ENCODE peak calls at places on chromosomes 4 and X, in four cellular contexts. C is activated naive CD4-positive, alpha-beta T cell treated with anti-CD3 and anti-CD28 coated beads for 36 hours; M is epithelial cell of esophagus; T is C1 segment of cervical spinal cord. W is an unnamed sample.

GRCh38 chr4:91319869-91320268 is 983.9 kb upstream of the GRID2 start:
- DNase-seq in C (no peak), M (peak), T (no peak), W (no peak)

GRCh38 chrX:40262641-40263560 is 165.1 kb upstream of the BCOR start:
- DNase-seq in M (peak), T (no peak), C (no peak), W (no peak)

GRCh38 chrX:104285201-104285600 is 30.5 kb upstream of the ESX1 start:
- DNase-seq in M (no peak), C (no peak), T (no peak), W (no peak)

GRCh38 chrX:41870719-41871151 is 52.6 kb downstream of the CASK start:
- DNase-seq in M (no peak), T (no peak), C (no peak), W (no peak)

GRCh38 chr4:109691411-109691920 is 11.8 kb downstream of the CASP6 start:
- DNase-seq in C (no peak), T (no peak), M (peak), W (no peak)

GRCh38 chr4:119206178-119206577 is 6.3 kb upstream of the USP53 start:
- DNase-seq in M (no peak), C (no peak), T (no peak), W (no peak)

GRCh38 chrX:50756276-50756675 is 57.7 kb downstream of the SHROOM4 start:
- DNase-seq in T (no peak), C (no peak), M (peak), W (no peak)

GRCh38 chr4:110589297-110589696 is 33.6 kb downstream of the PITX2 start:
- DNase-seq in C (no peak), T (no peak), M (no peak), W (no peak)

GRCh38 chrX:134202561-134202960 is 34.4 kb upstream of the CCDC160 start:
- DNase-seq in C (no peak), M (no peak), T (no peak), W (no peak)

GRCh38 chr4:78534286-78534955 is 17.1 kb upstream of the ANXA3 start:
- DNase-seq in C (no peak), T (no peak), M (peak), W (no peak)

GRCh38 chrX:47644557-47645091 is 5.7 kb downstream of the ELK1 start:
- DNase-seq in C (no peak), T (no peak), M (peak), W (no peak)

GRCh38 chr4:726235-726787 is 20.7 kb downstream of the PCGF3 start:
- DNase-seq in T (no peak), M (no peak), C (no peak), W (no peak)

GRCh38 chr4:104166749-104167148 is 327.9 kb downstream of the CXXC4 start:
- DNase-seq in T (no peak), M (no peak), C (no peak), W (no peak)

GRCh38 chr4:89586864-89587263 is 250.1 kb downstream of the SNCA start:
- DNase-seq in C (no peak), M (peak), T (no peak), W (no peak)

GRCh38 chrX:132367984-132368383 is 120.9 kb downstream of the MBNL3 start:
- DNase-seq in M (peak), T (no peak), C (no peak), W (no peak)

GRCh38 chrX:23784487-23785301 is 1.7 kb downstream of the SAT1 start:
- DNase-seq in T (no peak), C (peak), M (peak), W (no peak)